ENCODE peak calls at places on chromosome 18, in seven cellular contexts. Z is ELR; M is cardiac muscle cell; J is upper lobe of right lung; A is HTR-8/SVneo; N is thoracic aorta; K is activated naive CD4-positive, alpha-beta T cell treated with anti-CD3 and anti-CD28 coated beads for 36 hours. I is an unnamed sample.
A peak's percentile ranks its signal among the peaks of the same experiment; 100 is the strongest.

GRCh38 chr18:69974365-69974764 is 26.7 kb upstream of the CD226 start:
- DNase-seq in Z (peak; percentile 73), M (no peak), J (no peak), A (no peak), N (no peak), K (no peak), I (no peak)

GRCh38 chr18:11987527-11987926 is 6.2 kb downstream of the IMPA2 start:
- DNase-seq in Z (no peak), M (no peak), J (peak; percentile 54), A (no peak), N (no peak), K (no peak), I (peak; percentile 33)

GRCh38 chr18:21115519-21116411 is 4.2 kb upstream of the ROCK1 start:
- DNase-seq in Z (peak; percentile 46), M (peak; percentile 21), J (peak; percentile 67), A (no peak), N (no peak), K (no peak), I (no peak)

GRCh38 chr18:50398099-50398498 is 23.3 kb downstream of the SKA1 start:
- DNase-seq in Z (no peak), M (no peak), J (no peak), A (no peak), N (no peak), K (no peak), I (no peak)

GRCh38 chr18:58241877-58242276 is 197.9 kb downstream of the NEDD4L start:
- DNase-seq in Z (peak; percentile 72), M (no peak), J (no peak), A (no peak), N (no peak), K (no peak), I (no peak)

GRCh38 chr18:22026362-22026761 is 143.0 kb upstream of the GATA6 start:
- DNase-seq in Z (no peak), M (no peak), J (no peak), A (no peak), N (no peak), K (no peak), I (no peak)

GRCh38 chr18:77049938-77050337 is 82.6 kb downstream of the MBP start:
- DNase-seq in Z (no peak), M (no peak), J (no peak), A (no peak), N (no peak), K (no peak), I (no peak)

GRCh38 chr18:54607213-54607934 is 16.3 kb downstream of the DYNAP start:
- DNase-seq in Z (peak; percentile 5), M (peak; percentile 0), J (no peak), A (no peak), N (no peak), K (no peak), I (no peak)

GRCh38 chr18:36813753-36814130 is 15.1 kb downstream of the TPGS2 start:
- DNase-seq in Z (no peak), M (no peak), J (no peak), A (no peak), N (no peak), K (no peak), I (no peak)

GRCh38 chr18:2089416-2089815 is 481.9 kb downstream of the METTL4 start:
- DNase-seq in Z (no peak), M (no peak), J (no peak), A (no peak), N (no peak), K (no peak), I (no peak)

GRCh38 chr18:6994719-6995430 is 122.7 kb downstream of the LAMA1 start:
- DNase-seq in Z (peak; percentile 24), M (no peak), J (no peak), A (peak; percentile 11), N (no peak), K (no peak), I (no peak)

GRCh38 chr18:51235011-51235789 is 37.7 kb upstream of the MEX3C start:
- DNase-seq in Z (peak; percentile 48), M (no peak), J (no peak), A (no peak), N (no peak), K (peak; percentile 74), I (no peak)

GRCh38 chr18:23237524-23238151 is 102.4 kb downstream of the CABLES1 start:
- DNase-seq in Z (peak; percentile 46), M (no peak), J (peak; percentile 81), A (no peak), N (peak; percentile 13), K (peak; percentile 63), I (peak; percentile 88)

GRCh38 chr18:66393463-66393862 is 210.4 kb downstream of the CDH19 start:
- DNase-seq in Z (no peak), M (no peak), J (no peak), A (no peak), N (no peak), K (no peak), I (no peak)

GRCh38 chr18:59140287-59140885 is 702 bp downstream of the SEC11C start:
- DNase-seq in Z (peak; percentile 56), M (peak; percentile 83), J (no peak), A (peak; percentile 31), N (no peak), K (peak; percentile 41), I (no peak)

GRCh38 chr18:55385770-55386169 is 202.2 kb downstream of the TCF4 start:
- DNase-seq in Z (no peak), M (no peak), J (no peak), A (no peak), N (no peak), K (no peak), I (no peak)

GRCh38 chr18:34595673-34596072 is 114.4 kb upstream of the DTNA start:
- DNase-seq in Z (peak; percentile 3), M (no peak), J (no peak), A (no peak), N (no peak), K (no peak), I (no peak)

GRCh38 chr18:13379930-13380665 is 161.5 kb downstream of the LDLRAD4 start:
- DNase-seq in Z (no peak), M (no peak), J (no peak), A (no peak), N (no peak), K (peak; percentile 3), I (no peak)

GRCh38 chr18:44651453-44651852 is 29.2 kb upstream of the SETBP1 start:
- DNase-seq in Z (peak; percentile 54), M (no peak), J (no peak), A (peak; percentile 3), N (no peak), K (no peak), I (no peak)

GRCh38 chr18:32425466-32425865 is 45.2 kb downstream of the GAREM1 start:
- DNase-seq in Z (no peak), M (no peak), J (no peak), A (no peak), N (no peak), K (no peak), I (no peak)

GRCh38 chr18:31490387-31490786 is 7.6 kb upstream of the DSG2 start:
- DNase-seq in Z (no peak), M (no peak), J (no peak), A (no peak), N (no peak), K (peak; percentile 37), I (no peak)

GRCh38 chr18:33914399-33914798 is 310.3 kb downstream of the NOL4 start:
- DNase-seq in Z (no peak), M (no peak), J (no peak), A (no peak), N (no peak), K (no peak), I (no peak)

GRCh38 chr18:71529708-71530303 is 1014.3 kb downstream of the CBLN2 start:
- DNase-seq in Z (no peak), M (no peak), J (no peak), A (no peak), N (no peak), K (no peak), I (no peak)

GRCh38 chr18:59957957-59958356 is 58.2 kb downstream of the PMAIP1 start:
- DNase-seq in Z (peak; percentile 84), M (peak; percentile 96), J (no peak), A (peak; percentile 37), N (no peak), K (peak; percentile 10), I (no peak)

GRCh38 chr18:8375269-8375668 is 234.0 kb upstream of the RAB12 start:
- DNase-seq in Z (no peak), M (no peak), J (no peak), A (no peak), N (no peak), K (no peak), I (no peak)

GRCh38 chr18:77316641-77317040 is 67.0 kb downstream of the GALR1 start:
- DNase-seq in Z (no peak), M (no peak), J (no peak), A (no peak), N (no peak), K (no peak), I (no peak)

GRCh38 chr18:26901020-26901419 is 35.5 kb upstream of the AQP4 start:
- DNase-seq in Z (no peak), M (no peak), J (no peak), A (no peak), N (no peak), K (no peak), I (no peak)

GRCh38 chr18:58843662-58844035 is 21.0 kb upstream of the ZNF532 start:
- DNase-seq in Z (no peak), M (no peak), J (no peak), A (no peak), N (no peak), K (no peak), I (no peak)

GRCh38 chr18:32840962-32841361 is 68.1 kb upstream of the KLHL14 start:
- DNase-seq in Z (no peak), M (no peak), J (no peak), A (no peak), N (no peak), K (no peak), I (no peak)

GRCh38 chr18:48475635-48476549 is 62.9 kb upstream of the CTIF start:
- DNase-seq in Z (peak; percentile 82), M (peak; percentile 84), J (no peak), A (peak; percentile 58), N (no peak), K (peak; percentile 34), I (no peak)

GRCh38 chr18:34023471-34023870 is 201.2 kb downstream of the NOL4 start:
- DNase-seq in Z (no peak), M (peak; percentile 5), J (no peak), A (no peak), N (no peak), K (no peak), I (no peak)

GRCh38 chr18:73948497-73948896 is 199.1 kb downstream of the FBXO15 start:
- DNase-seq in Z (no peak), M (peak; percentile 2), J (no peak), A (no peak), N (no peak), K (no peak), I (no peak)

I was measured in left lung.